ENCODE peak calls at places on chromosome 16, in seven cellular contexts. H, Q, Z, M, B, N and J are unnamed samples.

GRCh38 chr16:82108101-82108500 is 61.9 kb downstream of the MPHOSPH6 start:
- DNase-seq in Z (no peak), Q (no peak), N (no peak), H (no peak), B (no peak), M (no peak), J (no peak)

GRCh38 chr16:31421587-31421986 is 6.6 kb downstream of the COX6A2 start:
- DNase-seq in H (no peak), M (peak; percentile 17), N (no peak), B (no peak), Q (peak; percentile 16), Z (no peak), J (no peak)

GRCh38 chr16:64035337-64035736 is 1086.5 kb downstream of the CDH11 start:
- DNase-seq in M (no peak), B (no peak), Q (no peak), Z (no peak), H (no peak), N (no peak), J (no peak)

GRCh38 chr16:12093902-12094301 is 117.4 kb downstream of the SNX29 start:
- DNase-seq in N (no peak), H (no peak), Z (no peak), Q (no peak), B (no peak), M (no peak), J (no peak)

GRCh38 chr16:88378836-88379693 is 3.7 kb upstream of the ZNF469 start:
- DNase-seq in Q (no peak), Z (no peak), N (no peak), H (no peak), M (no peak), B (no peak), J (no peak)

GRCh38 chr16:15950869-15951268 is 1.5 kb downstream of the ABCC1 start:
- DNase-seq in Q (no peak), M (no peak), H (no peak), N (no peak), B (no peak), Z (no peak), J (no peak)

GRCh38 chr16:10878644-10879498 is 1.9 kb downstream of the CIITA start:
- DNase-seq in Q (no peak), H (no peak), B (peak; percentile 15), M (no peak), N (peak; percentile 32), Z (peak; percentile 84), J (no peak)

GRCh38 chr16:62620259-62620658 is 584.0 kb upstream of the CDH8 start:
- DNase-seq in N (no peak), H (no peak), B (no peak), Q (no peak), M (no peak), Z (no peak), J (no peak)

GRCh38 chr16:22614271-22614947 is 103.7 kb downstream of the NPIPB5 start:
- DNase-seq in Q (no peak), Z (no peak), H (no peak), N (no peak), B (no peak), M (no peak), J (no peak)

GRCh38 chr16:19698480-19699465 is 19.3 kb downstream of the KNOP1 start:
- DNase-seq in Q (no peak), B (peak; percentile 32), M (no peak), N (peak; percentile 71), Z (no peak), H (no peak), J (no peak)

DNA sequence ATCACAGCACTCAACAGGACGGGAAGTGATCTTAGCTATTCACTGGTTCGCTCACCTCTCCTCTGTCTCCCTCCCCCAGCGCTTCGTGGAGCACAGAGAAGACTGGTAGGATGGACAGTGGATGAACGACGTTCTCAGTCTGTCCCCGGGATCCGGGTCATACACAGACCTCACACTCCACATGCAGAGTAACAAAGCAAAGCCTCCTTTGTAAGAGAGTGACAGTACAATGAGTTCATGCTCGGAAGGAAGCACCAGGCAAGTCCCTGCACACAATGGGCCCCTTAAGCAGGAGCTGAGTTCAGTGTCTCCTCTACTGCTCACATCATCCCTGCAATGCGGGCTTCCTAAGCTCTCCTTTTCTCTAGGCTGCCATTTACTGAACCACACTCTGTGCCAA is 356.9 kb downstream of the C16orf95 start:
- DNase-seq in N (no peak), Q (no peak), M (no peak), H (no peak), Z (no peak), B (no peak), J (no peak)
- H3K27ac ChIP-seq in N (no peak overlapping the region), Q (no peak overlapping the region), M (no peak overlapping the region), H (no peak overlapping the region), Z (no peak overlapping the region), B (no peak overlapping the region), J (no peak overlapping the region)

GRCh38 chr16:89759742-89760366 is 38.5 kb downstream of the ZNF276 start:
- DNase-seq in N (no peak), M (no peak), Z (no peak), B (no peak), H (no peak), Q (no peak), J (no peak)

GRCh38 chr16:89770367-89770766 is 46.1 kb downstream of the FANCA start:
- DNase-seq in H (no peak), Z (no peak), M (no peak), B (no peak), N (no peak), Q (no peak), J (no peak)

GRCh38 chr16:89761304-89761922 is 40.1 kb downstream of the ZNF276 start:
- DNase-seq in H (no peak), B (no peak), Z (no peak), Q (no peak), N (no peak), M (peak; percentile 51), J (no peak)

GRCh38 chr16:89764711-89765201 is 43.4 kb downstream of the ZNF276 start:
- DNase-seq in B (no peak), Q (peak; percentile 41), M (peak; percentile 46), N (peak; percentile 5), Z (no peak), H (no peak), J (no peak)

DNA sequence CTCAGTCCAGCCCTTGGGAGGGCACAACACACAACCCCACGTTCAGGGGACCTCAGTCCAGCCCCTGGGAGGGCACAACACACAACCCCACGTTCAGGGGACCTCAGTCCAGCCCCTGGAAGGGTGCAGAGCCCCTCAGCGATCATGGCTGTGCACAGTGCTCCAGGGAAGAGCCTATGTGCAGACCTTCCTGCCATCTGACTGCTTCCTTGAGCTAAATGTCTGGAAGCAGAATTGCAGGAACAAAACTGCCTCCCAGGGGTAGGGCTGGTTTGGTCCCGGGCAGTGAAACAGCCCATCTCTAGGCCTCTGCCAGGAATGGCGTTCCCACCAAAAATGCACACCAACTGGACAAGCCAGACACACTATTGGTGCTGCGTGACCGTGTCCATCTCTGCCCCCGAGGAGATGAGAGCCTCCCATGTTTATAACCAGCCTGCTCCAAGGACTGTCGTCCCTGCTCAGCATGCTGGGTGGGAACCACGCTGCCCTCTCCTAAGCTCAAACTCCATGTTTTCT is 44.0 kb downstream of the ZNF276 start:
- DNase-seq in Z (no peak), N (no peak), B (no peak), H (no peak), Q (no peak), M (no peak), J (no peak)
- H3K4me3 ChIP-seq in Z (peak overlapping the region; percentile 3), N (no peak overlapping the region), B (no peak overlapping the region), H (no peak overlapping the region), Q (no peak overlapping the region), M (peak overlapping the region; percentile 56), J (no peak overlapping the region)

GRCh38 chr16:4089251-4089810 is 26.9 kb downstream of the ADCY9 start:
- DNase-seq in B (no peak), Q (no peak), H (no peak), Z (peak; percentile 58), M (no peak), N (no peak), J (peak; percentile 28)

GRCh38 chr16:4091638-4092037 is 24.6 kb downstream of the ADCY9 start:
- DNase-seq in Q (no peak), H (no peak), M (no peak), Z (peak; percentile 16), B (no peak), N (no peak), J (peak; percentile 45)

GRCh38 chr16:4092547-4093265 is 23.5 kb downstream of the ADCY9 start:
- DNase-seq in H (no peak), Z (no peak), B (no peak), N (no peak), M (no peak), Q (no peak), J (no peak)

GRCh38 chr16:4089811-4090293 is 26.4 kb downstream of the ADCY9 start:
- DNase-seq in B (no peak), M (no peak), Q (no peak), H (no peak), Z (peak; percentile 48), N (no peak), J (peak; percentile 77)

GRCh38 chr16:4090476-4090875 is 25.8 kb downstream of the ADCY9 start:
- DNase-seq in H (no peak), M (no peak), N (peak; percentile 27), Z (peak; percentile 77), Q (no peak), B (no peak), J (peak; percentile 79)
- H3K27ac ChIP-seq in H (no peak overlapping the region), M (no peak overlapping the region), N (no peak overlapping the region), Z (peak overlapping the region; percentile 27), Q (no peak overlapping the region), B (peak overlapping the region; percentile 40), J (peak overlapping the region; percentile 87)

DNA sequence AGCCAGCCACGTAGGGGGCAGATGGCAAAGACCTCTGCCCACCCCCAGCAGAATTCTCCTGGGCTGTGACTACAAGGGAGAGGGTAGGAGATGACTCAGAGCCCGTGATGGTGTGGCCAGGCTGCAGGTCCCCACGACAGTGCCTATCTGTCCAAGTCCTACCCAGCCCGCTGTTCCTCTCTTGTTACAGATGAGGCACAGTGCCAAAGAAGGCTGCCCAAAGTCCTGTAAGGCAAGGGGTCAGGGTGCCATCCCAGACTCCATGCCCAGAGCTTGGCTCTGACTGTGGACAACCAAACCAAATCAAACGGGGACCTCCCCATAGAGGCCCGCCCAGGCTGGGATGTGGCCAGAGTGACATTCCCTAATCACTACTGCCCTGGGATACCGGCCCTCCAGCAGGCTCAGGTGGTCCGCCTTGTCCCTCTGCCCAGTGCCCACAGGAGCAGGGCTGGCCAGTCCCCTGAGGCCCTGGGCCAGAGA is 12.6 kb upstream of the BCAR1 start:
- DNase-seq in H (no peak), B (no peak), N (no peak), Q (no peak), M (no peak), Z (peak; percentile 77), J (peak; percentile 84)
- H3K4me3 ChIP-seq in H (peak overlapping the region; percentile 32), B (peak overlapping the region; percentile 99), N (no peak overlapping the region), Q (no peak overlapping the region), M (no peak overlapping the region), Z (peak overlapping the region; percentile 86), J (peak overlapping the region; percentile 91)

GRCh38 chr16:56298948-56299602 is 107.8 kb downstream of the GNAO1 start:
- DNase-seq in Q (no peak), N (no peak), B (no peak), M (no peak), H (no peak), Z (no peak), J (no peak)
- H3K27ac ChIP-seq in Q (no peak overlapping the region), N (no peak overlapping the region), B (no peak overlapping the region), M (no peak overlapping the region), H (peak overlapping the region; percentile 56), Z (peak overlapping the region; percentile 47), J (peak overlapping the region; percentile 58)

DNA sequence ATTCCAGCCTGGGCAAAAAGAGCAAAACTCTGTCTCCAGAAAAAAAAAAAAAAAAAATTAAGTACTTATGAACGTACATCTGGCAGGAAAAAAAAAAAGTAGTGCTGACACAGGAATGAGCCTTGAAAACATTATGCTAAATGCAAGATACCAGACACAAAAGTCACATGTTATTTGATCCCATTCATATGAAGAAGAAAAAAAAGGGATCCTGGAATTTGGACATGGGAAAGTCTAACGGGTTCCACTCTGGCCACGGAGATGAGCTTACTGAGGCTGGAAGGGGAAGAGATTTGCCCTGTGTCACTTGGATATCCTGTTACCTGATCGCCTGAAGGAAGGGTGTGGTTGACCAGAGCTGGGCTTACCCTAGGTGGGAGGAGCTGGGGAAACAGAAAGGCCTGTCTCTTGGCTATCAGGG is 251.9 kb downstream of the PARN start:
- DNase-seq in H (no peak), Q (no peak), N (peak; percentile 47), M (no peak), Z (no peak), B (peak; percentile 83), J (no peak)
- H3K4me3 ChIP-seq in H (no peak overlapping the region), Q (no peak overlapping the region), N (no peak overlapping the region), M (no peak overlapping the region), Z (no peak overlapping the region), B (no peak overlapping the region), J (no peak overlapping the region)